ENCODE peak calls at places on chromosome 3, in ten cellular contexts. One of them, this sample, is unnamed.

GRCh38 chr3:160754371-160754854 is 1.6 kb upstream of the PPM1L start:
- DNase-seq in hepatocyte: peak; percentile 63
- DNase-seq in dermis blood vessel endothelial cell: peak; percentile 58
- DNase-seq in neural crest cell: peak; percentile 40
- DNase-seq in left lobe of liver: no peak
- DNase-seq in DMS 273 treated with DMSO at 0.1 percent for 48 hours: no peak
- DNase-seq in HS-27A: peak; percentile 2
- DNase-seq in left ventricle myocardium inferior: peak; percentile 26
- DNase-seq in amniotic stem cell: peak; percentile 4
- DNase-seq in tibial artery: peak; percentile 34
- DNase-seq in this sample: peak; percentile 50

GRCh38 chr3:67000006-67000405 is 1.9 kb downstream of the KBTBD8 start:
- DNase-seq in amniotic stem cell: no peak
- DNase-seq in HS-27A: no peak
- DNase-seq in neural crest cell: no peak
- DNase-seq in DMS 273 treated with DMSO at 0.1 percent for 48 hours: no peak
- DNase-seq in left lobe of liver: no peak
- DNase-seq in left ventricle myocardium inferior: no peak
- DNase-seq in tibial artery: no peak
- DNase-seq in dermis blood vessel endothelial cell: no peak
- DNase-seq in hepatocyte: no peak
- DNase-seq in this sample: no peak

GRCh38 chr3:156356537-156357363 is 198.2 kb downstream of the SSR3 start:
- DNase-seq in HS-27A: no peak
- DNase-seq in amniotic stem cell: no peak
- DNase-seq in DMS 273 treated with DMSO at 0.1 percent for 48 hours: no peak
- DNase-seq in left lobe of liver: no peak
- DNase-seq in dermis blood vessel endothelial cell: no peak
- DNase-seq in neural crest cell: no peak
- DNase-seq in tibial artery: no peak
- DNase-seq in hepatocyte: no peak
- DNase-seq in left ventricle myocardium inferior: no peak
- DNase-seq in this sample: no peak

GRCh38 chr3:82999777-83000176 is 1238.3 kb upstream of the GBE1 start:
- DNase-seq in dermis blood vessel endothelial cell: no peak
- DNase-seq in DMS 273 treated with DMSO at 0.1 percent for 48 hours: no peak
- DNase-seq in HS-27A: no peak
- DNase-seq in neural crest cell: no peak
- DNase-seq in amniotic stem cell: no peak
- DNase-seq in hepatocyte: no peak
- DNase-seq in left lobe of liver: no peak
- DNase-seq in tibial artery: no peak
- DNase-seq in left ventricle myocardium inferior: no peak
- DNase-seq in this sample: no peak

GRCh38 chr3:72446406-72447058 is 401.7 kb downstream of the SHQ1 start:
- DNase-seq in tibial artery: no peak
- DNase-seq in hepatocyte: no peak
- DNase-seq in left ventricle myocardium inferior: no peak
- DNase-seq in dermis blood vessel endothelial cell: peak; percentile 42
- DNase-seq in left lobe of liver: peak; percentile 77
- DNase-seq in amniotic stem cell: no peak
- DNase-seq in neural crest cell: peak; percentile 41
- DNase-seq in DMS 273 treated with DMSO at 0.1 percent for 48 hours: no peak
- DNase-seq in HS-27A: peak; percentile 24
- DNase-seq in this sample: no peak

GRCh38 chr3:114626751-114627150 is 332.9 kb downstream of the TIGIT start:
- DNase-seq in HS-27A: no peak
- DNase-seq in neural crest cell: no peak
- DNase-seq in left ventricle myocardium inferior: no peak
- DNase-seq in hepatocyte: no peak
- DNase-seq in amniotic stem cell: no peak
- DNase-seq in DMS 273 treated with DMSO at 0.1 percent for 48 hours: peak; percentile 23
- DNase-seq in tibial artery: no peak
- DNase-seq in left lobe of liver: no peak
- DNase-seq in dermis blood vessel endothelial cell: no peak
- DNase-seq in this sample: no peak

GRCh38 chr3:57852896-57853295 is 96.8 kb downstream of the SLMAP start:
- DNase-seq in HS-27A: no peak
- DNase-seq in neural crest cell: no peak
- DNase-seq in dermis blood vessel endothelial cell: peak; percentile 52
- DNase-seq in amniotic stem cell: no peak
- DNase-seq in hepatocyte: peak; percentile 5
- DNase-seq in DMS 273 treated with DMSO at 0.1 percent for 48 hours: no peak
- DNase-seq in left lobe of liver: no peak
- DNase-seq in left ventricle myocardium inferior: no peak
- DNase-seq in tibial artery: no peak
- DNase-seq in this sample: no peak

GRCh38 chr3:146524961-146525360 is 19.4 kb downstream of the PLSCR1 start:
- DNase-seq in left lobe of liver: no peak
- DNase-seq in HS-27A: no peak
- DNase-seq in amniotic stem cell: no peak
- DNase-seq in dermis blood vessel endothelial cell: no peak
- DNase-seq in tibial artery: no peak
- DNase-seq in left ventricle myocardium inferior: no peak
- DNase-seq in neural crest cell: no peak
- DNase-seq in DMS 273 treated with DMSO at 0.1 percent for 48 hours: no peak
- DNase-seq in hepatocyte: no peak
- DNase-seq in this sample: no peak

GRCh38 chr3:140842984-140843649 is 98.5 kb upstream of the SLC25A36 start:
- DNase-seq in dermis blood vessel endothelial cell: no peak
- DNase-seq in neural crest cell: no peak
- DNase-seq in hepatocyte: no peak
- DNase-seq in tibial artery: no peak
- DNase-seq in left ventricle myocardium inferior: no peak
- DNase-seq in HS-27A: no peak
- DNase-seq in left lobe of liver: no peak
- DNase-seq in amniotic stem cell: no peak
- DNase-seq in DMS 273 treated with DMSO at 0.1 percent for 48 hours: no peak
- DNase-seq in this sample: peak; percentile 9

GRCh38 chr3:99532246-99532645 is 106.1 kb upstream of the COL8A1 start:
- DNase-seq in left ventricle myocardium inferior: no peak
- DNase-seq in DMS 273 treated with DMSO at 0.1 percent for 48 hours: no peak
- DNase-seq in tibial artery: peak; percentile 33
- DNase-seq in left lobe of liver: no peak
- DNase-seq in neural crest cell: peak; percentile 12
- DNase-seq in amniotic stem cell: peak; percentile 27
- DNase-seq in HS-27A: peak; percentile 94
- DNase-seq in dermis blood vessel endothelial cell: peak; percentile 81
- DNase-seq in hepatocyte: peak; percentile 68
- DNase-seq in this sample: no peak

GRCh38 chr3:154615451-154615850 is 185.5 kb upstream of the GPR149 start:
- DNase-seq in HS-27A: no peak
- DNase-seq in left lobe of liver: no peak
- DNase-seq in neural crest cell: no peak
- DNase-seq in amniotic stem cell: no peak
- DNase-seq in hepatocyte: peak; percentile 17
- DNase-seq in tibial artery: no peak
- DNase-seq in dermis blood vessel endothelial cell: no peak
- DNase-seq in DMS 273 treated with DMSO at 0.1 percent for 48 hours: no peak
- DNase-seq in left ventricle myocardium inferior: no peak
- DNase-seq in this sample: no peak

GRCh38 chr3:112233083-112233482 is 60.9 kb downstream of the SLC9C1 start:
- DNase-seq in HS-27A: no peak
- DNase-seq in left lobe of liver: no peak
- DNase-seq in tibial artery: no peak
- DNase-seq in neural crest cell: no peak
- DNase-seq in left ventricle myocardium inferior: no peak
- DNase-seq in hepatocyte: no peak
- DNase-seq in dermis blood vessel endothelial cell: peak; percentile 5
- DNase-seq in DMS 273 treated with DMSO at 0.1 percent for 48 hours: no peak
- DNase-seq in amniotic stem cell: no peak
- DNase-seq in this sample: no peak

GRCh38 chr3:97647441-97647840 is 117.1 kb upstream of the ARL6 start:
- DNase-seq in hepatocyte: no peak
- DNase-seq in tibial artery: no peak
- DNase-seq in HS-27A: no peak
- DNase-seq in DMS 273 treated with DMSO at 0.1 percent for 48 hours: no peak
- DNase-seq in amniotic stem cell: no peak
- DNase-seq in left lobe of liver: no peak
- DNase-seq in left ventricle myocardium inferior: no peak
- DNase-seq in dermis blood vessel endothelial cell: no peak
- DNase-seq in neural crest cell: no peak
- DNase-seq in this sample: no peak

GRCh38 chr3:149114458-149114857 is 15.0 kb upstream of the HPS3 start:
- DNase-seq in DMS 273 treated with DMSO at 0.1 percent for 48 hours: no peak
- DNase-seq in HS-27A: no peak
- DNase-seq in neural crest cell: no peak
- DNase-seq in hepatocyte: no peak
- DNase-seq in tibial artery: no peak
- DNase-seq in left lobe of liver: no peak
- DNase-seq in dermis blood vessel endothelial cell: no peak
- DNase-seq in amniotic stem cell: no peak
- DNase-seq in left ventricle myocardium inferior: no peak
- DNase-seq in this sample: no peak

GRCh38 chr3:181629029-181629428 is 82.7 kb upstream of the SOX2 start:
- DNase-seq in left ventricle myocardium inferior: no peak
- DNase-seq in hepatocyte: no peak
- DNase-seq in neural crest cell: no peak
- DNase-seq in amniotic stem cell: no peak
- DNase-seq in left lobe of liver: no peak
- DNase-seq in DMS 273 treated with DMSO at 0.1 percent for 48 hours: no peak
- DNase-seq in dermis blood vessel endothelial cell: peak; percentile 64
- DNase-seq in tibial artery: no peak
- DNase-seq in HS-27A: no peak
- DNase-seq in this sample: no peak

GRCh38 chr3:158672293-158673176 is at the start of gene LXN:
- DNase-seq in amniotic stem cell: peak; percentile 63
- DNase-seq in left ventricle myocardium inferior: peak; percentile 84
- DNase-seq in neural crest cell: peak; percentile 61
- DNase-seq in left lobe of liver: peak; percentile 68
- DNase-seq in hepatocyte: peak; percentile 95
- DNase-seq in tibial artery: peak; percentile 83
- DNase-seq in HS-27A: no peak
- DNase-seq in DMS 273 treated with DMSO at 0.1 percent for 48 hours: no peak
- DNase-seq in dermis blood vessel endothelial cell: peak; percentile 90
- DNase-seq in this sample: peak; percentile 86

This sample was measured in right cardiac atrium.